ENCODE peak calls at places on chromosomes 11 and 22, in ten cellular contexts. R, A, V, Q, D, K, N, C, E and H are unnamed samples.

GRCh38 chr11:8826901-8827560 is 84.0 kb upstream of the AKIP1 start:
- DNase-seq in R (no peak), A (no peak), V (no peak), Q (no peak), D (no peak), K (no peak), N (no peak), C (no peak), E (no peak), H (peak; percentile 87)

GRCh38 chr11:128190312-128190711 is 397.0 kb downstream of the ETS1 start:
- DNase-seq in R (no peak), A (no peak), V (no peak), Q (no peak), D (no peak), K (no peak), N (no peak), C (no peak), E (no peak), H (no peak)

GRCh38 chr11:66478823-66479740 is 1.2 kb upstream of the DPP3 start:
- DNase-seq in R (no peak), A (peak; percentile 60), V (no peak), Q (no peak), D (peak; percentile 50), K (peak; percentile 65), N (no peak), C (no peak), E (peak; percentile 24), H (peak; percentile 30)

GRCh38 chr11:56841210-56841810 is 92.8 kb upstream of the OR9G4 start:
- DNase-seq in R (peak; percentile 52), A (peak; percentile 69), V (peak; percentile 47), Q (peak; percentile 12), D (peak; percentile 58), K (peak; percentile 55), N (no peak), C (no peak), E (peak; percentile 79), H (peak; percentile 59)

GRCh38 chr11:124778281-124778680 is 16.2 kb upstream of the ESAM start:
- DNase-seq in R (no peak), A (no peak), V (no peak), Q (no peak), D (no peak), K (no peak), N (no peak), C (no peak), E (no peak), H (no peak)

GRCh38 chr22:36528336-36528735 is 630 bp downstream of the EIF3D start:
- DNase-seq in R (peak; percentile 5), A (no peak), V (no peak), Q (no peak), D (no peak), K (no peak), N (no peak), C (no peak), E (peak; percentile 49), H (no peak)

GRCh38 chr11:19027829-19028595 is 32.5 kb downstream of the MRGPRX2 start:
- DNase-seq in R (peak; percentile 88), A (no peak), V (no peak), Q (peak; percentile 33), D (no peak), K (no peak), N (no peak), C (no peak), E (no peak), H (no peak)

GRCh38 chr22:46008291-46008690 is 31.3 kb upstream of the WNT7B start:
- DNase-seq in R (no peak), A (no peak), V (no peak), Q (no peak), D (no peak), K (no peak), N (no peak), C (no peak), E (no peak), H (no peak)

GRCh38 chr22:45775569-45776312 is 104.1 kb downstream of the ATXN10 start:
- DNase-seq in R (no peak), A (no peak), V (no peak), Q (no peak), D (no peak), K (no peak), N (no peak), C (no peak), E (no peak), H (no peak)

GRCh38 chr11:83671295-83671694 is 385.1 kb upstream of the CCDC90B start:
- DNase-seq in R (no peak), A (no peak), V (no peak), Q (no peak), D (no peak), K (no peak), N (no peak), C (no peak), E (no peak), H (no peak)

GRCh38 chr11:76668362-76669155 is 2.0 kb downstream of the LRRC32 start:
- DNase-seq in R (no peak), A (no peak), V (no peak), Q (no peak), D (no peak), K (no peak), N (no peak), C (no peak), E (no peak), H (no peak)

GRCh38 chr11:12540913-12541587 is 133.2 kb upstream of the TEAD1 start:
- DNase-seq in R (peak; percentile 76), A (peak; percentile 26), V (no peak), Q (no peak), D (no peak), K (no peak), N (no peak), C (no peak), E (no peak), H (peak; percentile 41)

GRCh38 chr22:27381552-27381951 is 420.0 kb downstream of the MN1 start:
- DNase-seq in R (no peak), A (no peak), V (no peak), Q (no peak), D (no peak), K (no peak), N (no peak), C (no peak), E (no peak), H (no peak)

GRCh38 chr11:12258451-12258850 is 118.9 kb upstream of the PARVA start:
- DNase-seq in R (peak; percentile 41), A (no peak), V (no peak), Q (no peak), D (no peak), K (no peak), N (no peak), C (no peak), E (no peak), H (no peak)

DNA sequence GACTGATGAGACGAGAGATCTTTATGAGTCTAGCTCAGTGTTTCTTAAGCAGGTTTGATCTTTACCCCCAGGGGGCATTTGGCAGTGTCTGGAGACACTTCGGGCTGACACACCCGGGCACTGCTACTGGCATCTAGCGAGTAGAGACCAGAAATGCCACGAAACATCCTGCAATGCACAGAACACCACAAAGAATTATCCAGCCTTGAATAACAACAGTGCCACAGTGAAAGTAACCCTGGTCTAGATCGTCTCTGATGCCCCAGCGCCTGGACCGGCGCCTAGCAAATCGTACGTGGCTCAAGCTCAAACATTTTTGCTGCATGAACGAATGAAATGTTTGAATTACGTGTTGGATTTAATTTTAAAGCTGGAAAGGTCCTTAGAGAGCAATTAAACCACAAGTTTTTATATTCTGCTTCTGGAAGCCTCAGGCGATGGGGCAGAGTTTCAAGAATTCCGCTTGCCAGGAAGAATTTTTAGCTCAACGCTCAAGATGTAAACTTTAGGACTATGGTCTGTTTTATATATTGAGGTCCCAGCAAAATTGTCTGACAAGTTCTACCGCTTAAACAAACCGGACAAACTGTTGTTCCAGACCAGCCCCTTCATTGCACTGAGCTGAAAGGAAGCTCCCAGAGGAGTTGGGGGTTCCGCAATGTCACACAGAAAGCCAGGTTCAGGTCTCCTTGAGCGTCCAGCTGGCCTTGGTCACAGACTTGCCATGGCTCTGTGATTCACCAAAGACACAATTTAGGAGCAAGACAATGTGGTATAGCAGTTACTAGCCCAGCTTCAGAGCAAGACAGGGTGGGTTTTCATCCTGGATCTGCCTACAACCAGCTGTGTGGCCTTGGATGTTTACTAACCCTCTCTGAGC is 44.2 kb upstream of the SMTN start:
- DNase-seq in R (no peak), A (no peak), V (no peak), Q (peak; percentile 41), D (no peak), K (no peak), N (no peak), C (no peak), E (no peak), H (no peak)
- TF ChIP-seq CTCF in R (no peak), A (no peak), V (no peak), Q (peak; percentile 14), D (no peak), K (no peak), N (no peak), C (no peak), E (peak; percentile 12), H (no peak)

DNA sequence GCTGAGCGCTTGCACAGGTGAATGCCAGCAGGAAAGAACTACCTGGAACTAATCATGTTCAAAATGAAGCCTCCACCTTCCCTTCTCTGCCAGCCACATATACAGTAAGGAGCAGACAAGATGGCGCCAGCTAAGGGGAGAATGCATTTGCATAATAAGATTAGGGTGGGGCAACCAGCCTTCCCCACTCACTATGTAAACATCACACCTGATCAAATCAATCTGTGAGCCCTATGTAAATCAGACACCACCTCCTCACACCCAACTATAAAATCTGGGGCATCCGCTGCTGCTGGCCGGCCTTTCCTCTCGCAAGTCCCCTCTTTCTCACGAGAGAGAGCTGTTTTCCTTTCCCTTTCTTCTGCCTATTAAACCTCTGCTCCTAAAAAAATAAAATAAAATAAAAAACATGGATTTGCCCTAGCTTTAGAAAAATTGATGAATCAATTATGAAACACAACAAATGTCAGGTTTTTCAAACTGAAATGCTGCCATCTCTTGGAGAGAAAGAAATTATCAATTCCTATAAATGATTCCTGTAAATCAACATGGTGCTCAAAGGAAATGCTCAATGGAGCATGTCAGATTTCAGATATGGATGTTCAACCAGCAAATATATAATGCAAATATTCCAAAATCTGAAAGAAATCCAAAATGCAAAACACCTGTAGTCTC is 108.9 kb downstream of the SGSM3 start:
- DNase-seq in R (no peak), A (no peak), V (no peak), Q (no peak), D (no peak), K (no peak), N (no peak), C (no peak), E (no peak), H (no peak)
- TF ChIP-seq CTCF in R (no peak), A (no peak), V (no peak), Q (no peak), D (no peak), K (no peak), N (peak; percentile 43), C (no peak), E (no peak), H (no peak)

GRCh38 chr11:24509114-24509513 is 12.3 kb downstream of the LUZP2 start:
- DNase-seq in R (peak; percentile 7), A (no peak), V (no peak), Q (no peak), D (no peak), K (no peak), N (no peak), C (no peak), E (no peak), H (no peak)
- TF ChIP-seq CTCF in R (peak; percentile 42), A (no peak), V (no peak), Q (no peak), D (no peak), K (no peak), N (no peak), C (no peak), E (peak; percentile 30), H (no peak)

DNA sequence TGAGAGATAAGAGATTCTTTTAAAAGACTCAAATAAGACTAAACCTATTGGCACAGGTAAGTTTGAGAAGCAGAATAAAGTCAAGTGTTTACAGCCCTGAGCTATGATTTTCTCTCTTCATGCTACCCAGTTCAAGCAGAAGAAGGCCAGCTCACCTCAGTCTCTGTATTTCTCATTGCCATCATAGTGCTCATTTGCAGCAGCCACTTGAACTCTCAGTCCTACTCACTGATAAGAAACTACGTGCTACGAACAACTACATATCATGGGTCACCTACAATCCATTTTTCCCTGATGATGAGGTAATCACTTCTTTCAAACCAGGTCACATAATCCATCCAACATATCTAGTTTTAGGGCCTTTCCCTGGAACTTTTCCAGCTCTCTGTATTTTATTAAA is 617.5 kb downstream of the JRKL start:
- DNase-seq in R (no peak), A (no peak), V (no peak), Q (no peak), D (no peak), K (no peak), N (no peak), C (no peak), E (peak; percentile 28), H (no peak)
- TF ChIP-seq CTCF in R (no peak), A (no peak), V (no peak), Q (no peak), D (no peak), K (no peak), N (no peak), C (no peak), E (no peak), H (no peak)